ENCODE peak calls at places on chromosome 16, in four cellular contexts. A is activated T-helper 1 cell treated with anti-CD3 and anti-CD28 coated beads, Interleukin-2, amount 50 U/mL, for 16 hours; S is activated T-cell treated with anti-CD3 and anti-CD28 coated beads for 1 hour; U is memory B cell. N is an unnamed sample.

GRCh38 chr16:57988929-57989328 is 11.5 kb downstream of the ZNF319 start:
- DNase-seq in A (no peak), S (no peak), U (no peak), N (no peak)

GRCh38 chr16:68737730-68738590 is 868 bp downstream of the CDH1 start:
- DNase-seq in A (no peak), S (no peak), U (no peak), N (no peak)

GRCh38 chr16:22318690-22319358 is 21.6 kb downstream of the POLR3E start:
- DNase-seq in A (peak; percentile 44), S (peak; percentile 58), U (peak; percentile 70), N (no peak)

GRCh38 chr16:13708361-13708760 is 211.6 kb upstream of the ERCC4 start:
- DNase-seq in A (no peak), S (no peak), U (no peak), N (no peak)

GRCh38 chr16:46763147-46763546 is 15.0 kb upstream of the MYLK3 start:
- DNase-seq in A (no peak), S (no peak), U (no peak), N (no peak)

GRCh38 chr16:3089717-3090592 is 9.1 kb downstream of the ZSCAN10 start:
- DNase-seq in A (no peak), S (no peak), U (no peak), N (no peak)

GRCh38 chr16:85926370-85926769 is 27.4 kb downstream of the IRF8 start:
- DNase-seq in A (no peak), S (no peak), U (no peak), N (no peak)

GRCh38 chr16:57167951-57168350 is 17.9 kb downstream of the PSME3IP1 start:
- DNase-seq in A (no peak), S (no peak), U (no peak), N (peak; percentile 60)

GRCh38 chr16:46961373-46962353 is 11.8 kb downstream of the DNAJA2 start:
- DNase-seq in A (no peak), S (no peak), U (no peak), N (no peak)

GRCh38 chr16:67537636-67538591 is 9.3 kb downstream of the RIPOR1 start:
- DNase-seq in A (no peak), S (peak; percentile 58), U (peak; percentile 69), N (no peak)

N was measured in pulmonary artery endothelial cell.